ENCODE peak calls at places on chromosome 15, in ten cellular contexts. K, U, N, M, B, X, D, C, L and E are unnamed samples.

GRCh38 chr15:98568382-98569017 is 79.8 kb upstream of the IGF1R start:
- DNase-seq in B (no peak), M (no peak), L (peak; percentile 12), K (no peak), X (no peak), U (no peak), D (no peak), N (no peak), C (no peak), E (peak; percentile 29)

GRCh38 chr15:89672221-89673161 is 6.7 kb downstream of the PLIN1 start:
- DNase-seq in M (no peak), C (no peak), N (no peak), U (no peak), B (no peak), X (no peak), L (peak; percentile 38), D (no peak), K (no peak), E (peak; percentile 61)

GRCh38 chr15:27017168-27017809 is 46.3 kb downstream of the GABRG3 start:
- DNase-seq in L (peak; percentile 46), D (peak; percentile 19), M (peak; percentile 45), U (no peak), B (no peak), N (peak; percentile 86), X (no peak), C (peak; percentile 82), K (peak; percentile 31), E (peak; percentile 54)

GRCh38 chr15:70703483-70703882 is 59.9 kb downstream of the UACA start:
- DNase-seq in U (no peak), X (no peak), D (no peak), C (no peak), K (no peak), B (no peak), L (peak; percentile 24), M (no peak), N (no peak), E (no peak)

GRCh38 chr15:58484794-58485600 is 53.2 kb downstream of the LIPC start:
- DNase-seq in U (no peak), D (no peak), M (no peak), N (no peak), B (no peak), X (no peak), C (no peak), L (no peak), K (no peak), E (no peak)

GRCh38 chr15:79898369-79898768 is 1.6 kb upstream of the MTHFS start:
- DNase-seq in X (no peak), K (no peak), U (no peak), C (peak; percentile 58), L (no peak), N (no peak), B (no peak), M (no peak), D (no peak), E (no peak)

GRCh38 chr15:85318048-85318731 is 62.2 kb upstream of the AKAP13 start:
- DNase-seq in K (peak; percentile 63), B (no peak), L (peak; percentile 99), N (no peak), D (peak; percentile 54), U (no peak), X (no peak), C (no peak), M (no peak), E (peak; percentile 98)

GRCh38 chr15:70091649-70092461 is 5.9 kb downstream of the TLE3 start:
- DNase-seq in B (no peak), D (no peak), M (no peak), L (peak; percentile 31), C (peak; percentile 42), N (no peak), U (no peak), X (no peak), K (no peak), E (peak; percentile 58)

GRCh38 chr15:101309436-101310162 is 14.6 kb upstream of the SNRPA1 start:
- DNase-seq in N (no peak), C (no peak), X (no peak), U (no peak), M (no peak), K (no peak), B (peak; percentile 35), D (no peak), L (no peak), E (no peak)

GRCh38 chr15:29122506-29122905 is 147.1 kb downstream of the NSMCE3 start:
- DNase-seq in B (no peak), U (no peak), K (no peak), L (no peak), N (no peak), D (no peak), X (no peak), M (no peak), C (no peak), E (no peak)

GRCh38 chr15:82792068-82792467 is 13.8 kb downstream of the FSD2 start:
- DNase-seq in D (no peak), C (no peak), B (no peak), K (no peak), L (no peak), N (no peak), X (no peak), U (no peak), M (no peak), E (no peak)

GRCh38 chr15:74470631-74471396 is 9.9 kb upstream of the UBL7 start:
- DNase-seq in X (no peak), C (peak; percentile 45), L (no peak), K (no peak), M (no peak), D (no peak), U (no peak), B (no peak), N (no peak), E (no peak)

GRCh38 chr15:99486371-99487336 is 79.1 kb upstream of the MEF2A start:
- DNase-seq in D (peak; percentile 48), M (peak; percentile 10), N (no peak), X (peak; percentile 76), L (peak; percentile 48), K (no peak), C (peak; percentile 92), U (peak; percentile 35), B (peak; percentile 68), E (no peak)

GRCh38 chr15:25800761-25801515 is 62.2 kb downstream of the ATP10A start:
- DNase-seq in U (no peak), N (no peak), C (no peak), B (no peak), X (no peak), K (no peak), L (no peak), M (no peak), D (no peak), E (no peak)

GRCh38 chr15:78540955-78541743 is 905 bp downstream of the PSMA4 start:
- DNase-seq in K (peak; percentile 42), N (no peak), C (no peak), X (no peak), D (no peak), M (peak; percentile 13), L (no peak), B (no peak), U (no peak), E (peak; percentile 34)

GRCh38 chr15:77557178-77557960 is 75.3 kb downstream of the LINGO1 start:
- DNase-seq in U (no peak), N (no peak), K (no peak), B (no peak), M (no peak), X (no peak), L (no peak), C (no peak), D (no peak), E (no peak)

GRCh38 chr15:67916565-67916964 is 76.7 kb upstream of the RNU6-1 start:
- DNase-seq in B (no peak), U (no peak), L (no peak), X (no peak), M (no peak), D (no peak), C (no peak), K (no peak), N (no peak), E (no peak)

GRCh38 chr15:91921188-91921820 is 67.8 kb downstream of the SLCO3A1 start:
- DNase-seq in C (no peak), K (no peak), X (no peak), U (no peak), N (no peak), B (no peak), M (peak; percentile 45), L (peak; percentile 24), D (no peak), E (no peak)

GRCh38 chr15:38611228-38611627 is 46.6 kb upstream of the RASGRP1 start:
- DNase-seq in B (no peak), M (no peak), U (no peak), D (peak; percentile 52), X (no peak), L (no peak), C (no peak), K (no peak), N (no peak), E (no peak)

GRCh38 chr15:90126022-90126421 is 23.8 kb upstream of the IDH2 start:
- DNase-seq in N (no peak), C (no peak), U (no peak), M (no peak), K (no peak), L (no peak), B (no peak), D (no peak), X (no peak), E (no peak)